ENCODE peak calls at places on chromosomes 2 and 18, in four cellular contexts. One of them, this sample, is unnamed.

GRCh38 chr18:6413554-6414117 is 1.1 kb downstream of the L3MBTL4 start:
- DNase-seq in A549: no peak
- DNase-seq in fibroblast of lung: no peak
- DNase-seq in NCI-H1092 treated with DMSO at 0.1 percent for 48 hours: no peak
- DNase-seq in this sample: peak; percentile 20

GRCh38 chr2:48725696-48726494 is 29.6 kb downstream of the LHCGR start:
- DNase-seq in A549: no peak
- DNase-seq in fibroblast of lung: peak; percentile 33
- DNase-seq in NCI-H1092 treated with DMSO at 0.1 percent for 48 hours: no peak
- DNase-seq in this sample: no peak

GRCh38 chr2:124027182-124027581 is 2.1 kb downstream of the CNTNAP5 start:
- DNase-seq in A549: peak; percentile 8
- DNase-seq in fibroblast of lung: peak; percentile 55
- DNase-seq in NCI-H1092 treated with DMSO at 0.1 percent for 48 hours: peak; percentile 85
- DNase-seq in this sample: no peak

GRCh38 chr2:111900859-111901258 is 2.5 kb downstream of the MERTK start:
- DNase-seq in A549: peak; percentile 22
- DNase-seq in fibroblast of lung: peak; percentile 70
- DNase-seq in NCI-H1092 treated with DMSO at 0.1 percent for 48 hours: peak; percentile 13
- DNase-seq in this sample: no peak

GRCh38 chr2:19038096-19039015 is 320.1 kb downstream of the OSR1 start:
- DNase-seq in A549: no peak
- DNase-seq in fibroblast of lung: peak; percentile 68
- DNase-seq in NCI-H1092 treated with DMSO at 0.1 percent for 48 hours: no peak
- DNase-seq in this sample: no peak

GRCh38 chr18:60978338-60978737 is 354.9 kb upstream of the CDH20 start:
- DNase-seq in A549: no peak
- DNase-seq in fibroblast of lung: peak; percentile 88
- DNase-seq in NCI-H1092 treated with DMSO at 0.1 percent for 48 hours: no peak
- DNase-seq in this sample: no peak

GRCh38 chr18:78768655-78769501 is 210.7 kb upstream of the SALL3 start:
- DNase-seq in A549: no peak
- DNase-seq in fibroblast of lung: no peak
- DNase-seq in NCI-H1092 treated with DMSO at 0.1 percent for 48 hours: peak; percentile 55
- DNase-seq in this sample: peak; percentile 12

GRCh38 chr18:59861009-59861408 is 38.8 kb upstream of the PMAIP1 start:
- DNase-seq in A549: no peak
- DNase-seq in fibroblast of lung: no peak
- DNase-seq in NCI-H1092 treated with DMSO at 0.1 percent for 48 hours: no peak
- DNase-seq in this sample: no peak

GRCh38 chr2:203535784-203536590 is 886 bp upstream of the RAPH1 start:
- DNase-seq in A549: no peak
- DNase-seq in fibroblast of lung: peak; percentile 12
- DNase-seq in NCI-H1092 treated with DMSO at 0.1 percent for 48 hours: no peak
- DNase-seq in this sample: no peak

GRCh38 chr2:1231664-1232063 is 181.6 kb upstream of the TPO start:
- DNase-seq in A549: no peak
- DNase-seq in fibroblast of lung: no peak
- DNase-seq in NCI-H1092 treated with DMSO at 0.1 percent for 48 hours: peak; percentile 72
- DNase-seq in this sample: no peak

GRCh38 chr2:241673797-241674725 is 12.6 kb downstream of the DTYMK start:
- DNase-seq in A549: peak; percentile 50
- DNase-seq in fibroblast of lung: no peak
- DNase-seq in NCI-H1092 treated with DMSO at 0.1 percent for 48 hours: no peak
- DNase-seq in this sample: no peak

GRCh38 chr2:121095257-121096080 is 189.5 kb downstream of the TFCP2L1 start:
- DNase-seq in A549: peak; percentile 79
- DNase-seq in fibroblast of lung: peak; percentile 67
- DNase-seq in NCI-H1092 treated with DMSO at 0.1 percent for 48 hours: peak; percentile 71
- DNase-seq in this sample: peak; percentile 76

GRCh38 chr2:74585406-74586182 is 31.1 kb downstream of the DOK1 start:
- DNase-seq in A549: no peak
- DNase-seq in fibroblast of lung: peak; percentile 26
- DNase-seq in NCI-H1092 treated with DMSO at 0.1 percent for 48 hours: no peak
- DNase-seq in this sample: no peak

GRCh38 chr2:86790828-86791561 is at the start of gene CD8A:
- DNase-seq in A549: no peak
- DNase-seq in fibroblast of lung: peak; percentile 20
- DNase-seq in NCI-H1092 treated with DMSO at 0.1 percent for 48 hours: no peak
- DNase-seq in this sample: no peak

GRCh38 chr2:240988571-240989271 is 9.7 kb upstream of the SNED1 start:
- DNase-seq in A549: no peak
- DNase-seq in fibroblast of lung: no peak
- DNase-seq in NCI-H1092 treated with DMSO at 0.1 percent for 48 hours: no peak
- DNase-seq in this sample: no peak

GRCh38 chr18:10275506-10275905 is 178.9 kb upstream of the APCDD1 start:
- DNase-seq in A549: no peak
- DNase-seq in fibroblast of lung: no peak
- DNase-seq in NCI-H1092 treated with DMSO at 0.1 percent for 48 hours: no peak
- DNase-seq in this sample: no peak

GRCh38 chr2:38146302-38146916 is 70.5 kb upstream of the CYP1B1 start:
- DNase-seq in A549: peak; percentile 41
- DNase-seq in fibroblast of lung: peak; percentile 99
- DNase-seq in NCI-H1092 treated with DMSO at 0.1 percent for 48 hours: no peak
- DNase-seq in this sample: peak; percentile 49

GRCh38 chr2:223772363-223772762 is 65.0 kb downstream of the AP1S3 start:
- DNase-seq in A549: no peak
- DNase-seq in fibroblast of lung: no peak
- DNase-seq in NCI-H1092 treated with DMSO at 0.1 percent for 48 hours: no peak
- DNase-seq in this sample: no peak

GRCh38 chr2:99911711-99912110 is 230.7 kb downstream of the AFF3 start:
- DNase-seq in A549: no peak
- DNase-seq in fibroblast of lung: no peak
- DNase-seq in NCI-H1092 treated with DMSO at 0.1 percent for 48 hours: no peak
- DNase-seq in this sample: no peak

GRCh38 chr2:224556381-224556780 is 28.8 kb downstream of the CUL3 start:
- DNase-seq in A549: no peak
- DNase-seq in fibroblast of lung: no peak
- DNase-seq in NCI-H1092 treated with DMSO at 0.1 percent for 48 hours: no peak
- DNase-seq in this sample: no peak

GRCh38 chr2:27627963-27628766 is 647 bp downstream of the CCDC121 start:
- DNase-seq in A549: peak; percentile 25
- DNase-seq in fibroblast of lung: peak; percentile 80
- DNase-seq in NCI-H1092 treated with DMSO at 0.1 percent for 48 hours: no peak
- DNase-seq in this sample: no peak

GRCh38 chr2:229160180-229160579 is 110.9 kb downstream of the PID1 start:
- DNase-seq in A549: no peak
- DNase-seq in fibroblast of lung: no peak
- DNase-seq in NCI-H1092 treated with DMSO at 0.1 percent for 48 hours: no peak
- DNase-seq in this sample: no peak